ENCODE peak calls at places on chromosome 20, in ten cellular contexts. L is psoas muscle, G is lower lobe of right lung, K is GM23248, I is heart right ventricle, Z is Peyer's patch, J is fibroblast of lung, W is testis, O is left lung, V is neural progenitor cell. A is an unnamed sample. For H3K4me1 and H3K27me3, the result is how much of the 10 kb centered on the place peaks cover.

GRCh38 chr20:44180814-44181213 is 6.2 kb downstream of the JPH2 start:
- DNase-seq in Z (no peak), O (no peak), K (peak), J (peak), V (peak), G (no peak), L (peak), W (no peak), I (peak), A (peak)

GRCh38 chr20:40942015-40942414 is 86.6 kb upstream of the TOP1 start:
- DNase-seq in O (no peak), L (no peak), W (no peak), J (no peak), K (no peak), G (no peak), I (no peak), V (no peak), Z (no peak), A (no peak)

GRCh38 chr20:47506850-47507249 is 5.2 kb downstream of the NCOA3 start:
- DNase-seq in O (no peak), Z (no peak), G (no peak), K (no peak), W (no peak), V (peak), J (no peak), L (no peak), I (no peak), A (no peak)

GRCh38 chr20:33650753-33651561 is 11.2 kb upstream of the C20orf144 start:
- DNase-seq in O (no peak), V (no peak), W (no peak), J (no peak), I (no peak), K (no peak), Z (no peak), G (no peak), L (no peak), A (no peak)

GRCh38 chr20:25310921-25311728 is 63.2 kb downstream of the PYGB start:
- DNase-seq in G (peak), O (no peak), L (no peak), J (peak), I (no peak), K (peak), W (no peak), V (no peak), Z (peak), A (peak)

GRCh38 chr20:3866464-3866863 is 19.8 kb downstream of the MAVS start:
- DNase-seq in G (no peak), J (no peak), L (no peak), O (no peak), I (no peak), V (no peak), W (no peak), K (no peak), Z (no peak), A (no peak)

GRCh38 chr20:20085812-20086211 is 33.5 kb downstream of the CFAP61 start:
- DNase-seq in K (peak), W (peak), V (no peak), I (no peak), G (no peak), L (no peak), J (no peak), O (no peak), Z (no peak), A (no peak)

GRCh38 chr20:33568378-33569289 is 78.7 kb downstream of the CBFA2T2 start:
- DNase-seq in O (no peak), G (no peak), J (peak), Z (no peak), L (no peak), W (no peak), V (peak), K (peak), I (peak), A (no peak)

GRCh38 chr20:36399147-36399968 is 93.2 kb downstream of the DLGAP4 start:
- DNase-seq in O (no peak), V (peak), W (peak), K (peak), I (no peak), Z (no peak), L (no peak), J (peak), G (no peak), A (no peak)

GRCh38 chr20:3808141-3808479 is 12.0 kb downstream of the CDC25B start:
- DNase-seq in O (peak), I (peak), K (peak), J (peak), G (peak), V (no peak), W (peak), Z (peak), L (peak), A (peak)

GRCh38 chr20:50792708-50793574 is 1.9 kb upstream of the BCAS4 start:
- DNase-seq in O (no peak), V (no peak), G (no peak), Z (no peak), J (peak), I (no peak), L (no peak), W (peak), K (no peak), A (peak)

GRCh38 chr20:55375920-55376319 is 629.4 kb downstream of the CBLN4 start:
- DNase-seq in Z (no peak), G (no peak), I (no peak), V (no peak), W (no peak), L (no peak), J (no peak), K (no peak), O (no peak), A (no peak)

GRCh38 chr20:57948177-57948955 is 238.6 kb upstream of the PMEPA1 start:
- DNase-seq in L (no peak), I (no peak), K (no peak), Z (no peak), G (no peak), O (no peak), V (no peak), W (no peak), J (no peak), A (peak)

GRCh38 chr20:59925894-59926293 is 7.5 kb downstream of the SYCP2 start:
- DNase-seq in J (no peak), L (no peak), O (no peak), W (no peak), V (no peak), Z (no peak), I (no peak), G (no peak), K (no peak), A (no peak)

GRCh38 chr20:58481541-58482021 is 33.6 kb downstream of the APCDD1L start:
- DNase-seq in I (peak), L (peak), J (peak), Z (no peak), V (peak), W (peak), G (no peak), K (peak), O (no peak), A (peak)

GRCh38 chr20:41154436-41155176 is 17.3 kb downstream of the PLCG1 start:
- DNase-seq in Z (no peak), K (no peak), I (peak), L (peak), V (no peak), O (no peak), J (no peak), G (no peak), W (no peak), A (no peak)

GRCh38 chr20:8246153-8246552 is 114.1 kb downstream of the PLCB1 start:
- DNase-seq in Z (no peak), L (no peak), I (no peak), W (no peak), J (no peak), K (no peak), O (no peak), V (no peak), G (no peak), A (no peak)

GRCh38 chr20:59676877-59677140 is 72.5 kb downstream of the PHACTR3 start:
- DNase-seq in J (no peak), V (no peak), O (no peak), Z (no peak), L (no peak), G (no peak), I (no peak), K (no peak), W (no peak), A (no peak)

GRCh38 chr20:43840382-43841070 is 74.1 kb upstream of the TOX2 start:
- DNase-seq in Z (no peak), O (no peak), L (no peak), G (no peak), I (no peak), J (peak), K (no peak), V (peak), W (no peak), A (no peak)

GRCh38 chr20:43456809-43457639 is 672 bp upstream of the SRSF6 start:
- DNase-seq in G (peak), J (peak), W (peak), I (peak), O (peak), Z (peak), V (peak), L (peak), K (peak), A (peak)

GRCh38 chr20:63942250-63943006 is 13.8 kb downstream of the UCKL1 start:
- DNase-seq in G (peak), J (peak), O (peak), K (peak), Z (peak), I (peak), L (peak), W (peak), V (peak), A (peak)

GRCh38 chr20:10060223-10060622 is 25.4 kb downstream of the ANKEF1 start:
- DNase-seq in W (no peak), L (no peak), O (no peak), K (no peak), I (no peak), G (no peak), V (no peak), J (peak), Z (peak), A (no peak)

GRCh38 chr20:21125072-21125848 is 622 bp upstream of the KIZ start:
- DNase-seq in V (peak), L (peak), I (peak), W (peak), G (peak), K (peak), J (peak), O (no peak), Z (peak), A (peak)

GRCh38 chr20:20837574-20838021 is 125.2 kb upstream of the RALGAPA2 start:
- DNase-seq in Z (peak), G (no peak), L (peak), K (peak), I (peak), O (no peak), V (peak), W (peak), J (peak), A (peak)

GRCh38 chr20:36343641-36344040 is 37.5 kb downstream of the DLGAP4 start:
- DNase-seq in L (no peak), W (no peak), O (peak), Z (no peak), K (no peak), G (no peak), V (no peak), I (no peak), J (no peak), A (peak)

GRCh38 chr20:34037121-34037520 is 43.4 kb downstream of the RALY start:
- DNase-seq in K (peak), G (no peak), J (no peak), I (no peak), Z (peak), L (no peak), O (no peak), W (peak), V (no peak), A (peak)

GRCh38 chr20:60050193-60050960 is 92.2 kb downstream of the CDH26 start:
- DNase-seq in Z (no peak), V (no peak), L (no peak), K (no peak), W (no peak), O (no peak), G (no peak), J (no peak), I (no peak), A (peak)

GRCh38 chr20:34954905-34955231 is 738 bp downstream of the GSS start:
- DNase-seq in L (peak), I (no peak), W (peak), O (no peak), Z (no peak), K (peak), G (no peak), V (no peak), J (peak), A (no peak)

GRCh38 chr20:3328501-3328900 is 79.0 kb downstream of the DNAAF9 start:
- DNase-seq in I (no peak), G (no peak), J (no peak), W (no peak), K (no peak), Z (no peak), L (no peak), V (no peak), O (no peak), A (no peak)

GRCh38 chr20:50587291-50587961 is 77.2 kb downstream of the PTPN1 start:
- DNase-seq in O (no peak), I (no peak), W (no peak), K (no peak), Z (no peak), G (peak), J (no peak), L (no peak), V (no peak), A (peak)

GRCh38 chr20:13788167-13788834 is 3.5 kb downstream of the NDUFAF5 start:
- DNase-seq in J (peak), W (peak), L (no peak), G (no peak), I (no peak), K (peak), V (peak), Z (peak), O (no peak), A (no peak)

GRCh38 chr20:33407251-33407650 is 5.9 kb upstream of the CDK5RAP1 start:
- DNase-seq in Z (no peak), O (no peak), I (no peak), K (peak), V (no peak), W (no peak), J (peak), G (no peak), L (no peak), A (no peak)

DNA sequence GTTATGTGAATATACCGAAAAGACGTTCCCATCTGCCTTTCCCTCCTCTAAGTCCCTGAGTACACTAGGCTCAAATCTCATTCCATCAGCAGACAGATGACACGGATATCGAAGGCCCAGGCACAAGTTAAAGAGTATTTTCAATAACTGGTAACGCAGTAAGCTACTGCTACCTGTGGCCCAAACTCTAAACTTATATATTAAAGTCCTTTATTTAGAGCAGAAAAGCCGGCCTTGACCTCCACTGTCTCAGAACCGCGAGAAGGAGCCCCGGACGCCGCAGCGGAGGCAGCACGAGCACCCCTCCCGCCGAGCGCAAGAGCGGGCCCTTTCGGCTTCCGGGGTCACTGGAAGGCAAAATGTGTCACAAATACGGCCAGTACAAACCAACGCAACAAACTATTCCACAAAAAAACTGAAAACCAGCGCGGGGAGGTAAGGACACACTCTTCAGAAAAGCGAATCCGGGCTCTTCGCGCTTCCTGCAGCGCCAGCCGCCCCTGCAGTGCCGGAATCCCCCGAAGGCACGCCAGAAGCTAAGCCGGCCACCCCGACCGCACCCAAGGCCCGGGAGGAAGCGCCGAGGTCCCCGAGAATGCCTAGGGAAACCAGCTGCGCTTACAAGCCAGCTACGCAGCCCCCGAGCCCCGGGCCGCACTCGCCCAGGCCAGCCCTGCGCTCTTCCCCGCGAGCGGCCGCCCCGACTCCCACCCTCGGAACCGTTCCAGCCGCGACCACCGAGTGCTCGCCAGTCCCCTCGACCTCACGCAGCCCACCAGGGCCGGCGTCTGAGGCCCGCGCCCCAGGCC is 681 bp downstream of the DIDO1 start:
- DNase-seq in W (peak), K (peak), O (peak), I (peak), G (no peak), V (peak), L (peak), J (peak), Z (peak), A (no peak)
- H3K4me1 ChIP-seq in W (half or more), K (half or more), O (under half), I (half or more), G (half or more), V (under half), L (half or more), J (under half), Z (under half), A (under half)

GRCh38 chr20:32207626-32208498 is at the start of the genes PLAGL2 and POFUT1:
- DNase-seq in I (peak), G (peak), L (peak), W (peak), O (peak), Z (peak), V (peak), J (peak), K (peak), A (peak)

GRCh38 chr20:32207211-32207625 is 325 bp downstream of the PLAGL2 start:
- DNase-seq in G (no peak), Z (no peak), V (peak), J (no peak), I (no peak), W (no peak), K (no peak), L (no peak), O (no peak), A (no peak)

GRCh38 chr20:32210206-32210605 is 2.5 kb downstream of the POFUT1 start:
- DNase-seq in G (no peak), O (no peak), Z (no peak), K (peak), J (no peak), V (no peak), L (no peak), I (no peak), W (no peak), A (no peak)

GRCh38 chr20:32206383-32207210 is 946 bp downstream of the PLAGL2 start:
- DNase-seq in K (peak), I (no peak), G (no peak), O (no peak), L (no peak), W (no peak), V (peak), Z (no peak), J (no peak), A (no peak)

DNA sequence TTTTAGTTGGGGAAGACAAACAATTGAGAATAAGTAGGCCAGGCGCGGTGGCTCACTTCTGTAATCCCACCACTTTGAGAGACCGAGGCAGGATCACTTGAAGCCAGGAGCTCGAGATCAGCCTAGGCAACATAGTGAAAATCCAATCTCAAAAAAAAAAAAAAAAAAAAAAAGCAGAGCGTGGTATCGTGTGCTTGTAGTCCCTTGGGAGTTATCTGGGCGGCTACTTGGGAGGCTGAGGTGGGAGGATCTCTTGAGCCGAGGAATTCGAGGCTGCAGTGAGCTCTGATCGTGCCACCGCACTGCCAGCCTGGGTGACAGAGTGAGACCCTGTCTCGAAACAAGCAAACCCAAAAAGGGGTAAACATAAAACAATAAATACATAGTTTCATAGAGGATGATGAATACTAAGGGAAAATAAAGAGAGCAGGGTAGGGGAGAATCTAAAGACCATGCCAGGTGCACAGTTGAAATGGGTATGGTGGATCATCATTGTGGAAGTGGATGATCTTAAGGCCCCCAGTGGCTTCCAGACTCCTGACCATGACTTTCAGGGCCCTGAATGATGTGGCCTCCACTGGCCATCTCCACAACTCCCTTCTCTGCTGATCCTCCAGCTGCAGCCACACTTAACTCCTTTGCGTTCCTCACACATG is 947 bp downstream of the POFUT1 start:
- DNase-seq in W (no peak), Z (no peak), I (no peak), V (no peak), L (no peak), O (no peak), J (no peak), G (no peak), K (peak), A (no peak)
- H3K27ac ChIP-seq in W (peak), Z (peak), I (peak), V (no peak), L (peak), O (no peak), J (peak), G (no peak), K (no peak), A (no peak)

GRCh38 chr20:17676378-17676759 is 5.7 kb downstream of the RRBP1 start:
- DNase-seq in J (no peak), G (no peak), K (no peak), Z (no peak), L (no peak), W (no peak), V (no peak), I (no peak), O (no peak), A (no peak)
- H3K27me3 ChIP-seq in J (under half), G (under half), K (under half), Z (under half), L (under half), W (under half), V (under half), I (under half), O (under half), A (under half)

GRCh38 chr20:328596-329324 is 3.4 kb downstream of the SOX12 start:
- DNase-seq in K (peak), W (no peak), I (no peak), L (no peak), O (no peak), G (no peak), V (no peak), Z (no peak), J (no peak), A (peak)

GRCh38 chr20:326645-327031 is 1.3 kb downstream of the SOX12 start:
- DNase-seq in W (no peak), I (no peak), L (peak), G (peak), V (peak), J (peak), Z (no peak), O (peak), K (peak), A (peak)

GRCh38 chr20:325889-326644 is 715 bp downstream of the SOX12 start:
- DNase-seq in O (peak), V (peak), L (peak), J (peak), Z (peak), W (peak), G (peak), I (peak), K (peak), A (peak)

GRCh38 chr20:327946-328563 is 2.7 kb downstream of the SOX12 start:
- DNase-seq in J (peak), G (no peak), K (peak), W (no peak), V (no peak), L (no peak), O (no peak), Z (no peak), I (no peak), A (no peak)

DNA sequence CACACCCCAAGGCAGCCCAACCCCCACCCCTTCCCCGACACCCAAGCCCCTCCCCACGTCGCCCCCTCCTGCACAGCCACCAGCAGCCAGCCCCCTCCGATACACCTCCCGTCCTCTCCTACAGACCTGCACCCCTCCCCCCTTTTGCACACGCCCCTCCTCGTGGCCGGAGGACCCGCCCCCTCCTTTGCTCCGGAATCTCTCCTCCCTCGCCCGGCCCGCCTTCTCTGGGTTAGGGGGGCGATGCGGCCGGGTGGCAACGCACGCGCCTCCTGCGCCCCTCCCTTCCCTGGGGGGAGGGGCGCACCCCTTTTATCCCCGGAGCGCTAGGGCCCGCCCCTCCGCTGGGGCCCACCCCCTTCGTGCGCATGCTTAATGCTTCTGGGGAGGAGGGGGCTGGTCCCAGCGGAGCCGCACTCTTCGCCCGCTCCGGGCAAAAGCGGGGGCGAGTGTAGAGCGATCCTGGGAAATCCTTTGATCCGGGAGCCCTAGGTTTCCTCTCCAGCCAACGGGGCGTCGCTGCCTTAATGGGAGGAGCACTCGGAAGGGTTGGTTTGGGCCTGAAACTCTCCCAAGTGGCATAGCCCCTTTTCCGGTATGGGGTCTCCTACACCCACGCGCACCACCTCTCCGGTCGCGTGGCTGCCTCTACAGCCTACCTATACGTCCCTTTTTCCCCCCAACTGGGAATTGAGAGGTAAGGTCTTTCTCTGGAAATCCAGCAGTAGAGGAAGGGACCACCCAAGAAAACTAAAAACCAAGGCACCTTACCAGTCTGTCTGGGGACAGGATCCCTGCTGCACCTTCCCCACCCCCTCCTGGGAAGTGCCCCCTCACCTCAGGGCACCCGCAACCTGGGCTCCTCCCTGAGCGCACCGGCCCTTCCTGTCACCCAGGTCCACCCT is 1.9 kb downstream of the SOX12 start:
- DNase-seq in K (peak), I (peak), Z (peak), G (peak), W (peak), O (peak), V (peak), L (peak), J (peak), A (peak)
- H3K4me1 ChIP-seq in K (under half), I (under half), Z (under half), G (under half), W (under half), O (under half), V (under half), L (under half), J (under half), A (under half)

A was measured in aorta.